ENCODE peak calls at places on chromosomes 12 and 14, in six cellular contexts. N is testis, O is cardiac muscle cell, Z is fibroblast of the aortic adventitia, D is stomach, C is fibroblast of mammary gland. X is an unnamed sample.

GRCh38 chr12:57093412-57094193 is 4.7 kb downstream of the NAB2 start:
- DNase-seq in O (peak), Z (peak), D (peak), C (peak), N (peak), X (peak)

GRCh38 chr12:59736786-59737185 is 141.0 kb downstream of the SLC16A7 start:
- DNase-seq in N (no peak), Z (peak), D (no peak), O (no peak), C (peak), X (peak)

GRCh38 chr12:92369643-92370042 is 224.0 kb upstream of the BTG1 start:
- DNase-seq in C (peak), N (no peak), O (no peak), Z (peak), D (no peak), X (peak)

GRCh38 chr14:60647081-60647836 is 2.0 kb downstream of the SIX1 start:
- DNase-seq in Z (peak), O (no peak), N (no peak), C (peak), D (no peak), X (peak)

GRCh38 chr14:68291820-68292219 is 472.2 kb downstream of the RAD51B start:
- DNase-seq in D (no peak), N (no peak), C (no peak), O (peak), Z (no peak), X (no peak)

GRCh38 chr12:3317481-3317815 is 173.6 kb upstream of the PRMT8 start:
- DNase-seq in N (no peak), O (no peak), Z (no peak), C (no peak), D (no peak), X (no peak)

GRCh38 chr12:47111854-47112253 is 32.1 kb upstream of the AMIGO2 start:
- DNase-seq in N (no peak), D (no peak), C (no peak), O (no peak), Z (no peak), X (no peak)

GRCh38 chr12:65911321-65911720 is 87.0 kb downstream of the HMGA2 start:
- DNase-seq in Z (peak), C (peak), N (no peak), O (no peak), D (no peak), X (peak)

GRCh38 chr14:96762650-96763049 is 34.5 kb upstream of the VRK1 start:
- DNase-seq in O (peak), Z (peak), N (peak), C (peak), D (no peak), X (peak)

GRCh38 chr14:98244966-98245569 is 1026.9 kb downstream of the BCL11B start:
- DNase-seq in Z (no peak), C (no peak), N (no peak), D (no peak), O (no peak), X (no peak)

GRCh38 chr14:99819514-99819913 is 26.3 kb downstream of the EML1 start:
- DNase-seq in C (no peak), O (no peak), N (no peak), D (no peak), Z (no peak), X (no peak)

GRCh38 chr14:25007832-25008231 is 42.1 kb downstream of the STXBP6 start:
- DNase-seq in O (no peak), C (no peak), N (peak), Z (no peak), D (no peak), X (peak)

GRCh38 chr12:27064397-27065342 is 17.7 kb downstream of the C12orf71 start:
- DNase-seq in O (no peak), N (no peak), Z (no peak), C (no peak), D (no peak), X (peak)

GRCh38 chr14:77489051-77489450 is 9.6 kb downstream of the ISM2 start:
- DNase-seq in D (no peak), Z (no peak), O (no peak), C (no peak), N (no peak), X (no peak)

GRCh38 chr14:100639280-100639679 is 52.1 kb upstream of the BEGAIN start:
- DNase-seq in D (no peak), N (no peak), Z (no peak), C (no peak), O (no peak), X (no peak)

GRCh38 chr14:103836976-103837725 is 10.2 kb downstream of the PPP1R13B start:
- DNase-seq in Z (no peak), N (no peak), C (no peak), D (no peak), O (no peak), X (peak)

GRCh38 chr12:8011331-8011730 is 21.2 kb upstream of the FOXJ2 start:
- DNase-seq in D (no peak), O (no peak), C (no peak), Z (no peak), N (no peak), X (no peak)

GRCh38 chr12:105418821-105419291 is 88.4 kb downstream of the C12orf75 start:
- DNase-seq in D (no peak), N (no peak), C (no peak), O (no peak), Z (no peak), X (peak)

GRCh38 chr12:108606492-108606891 is 8.6 kb upstream of the TMEM119 start:
- DNase-seq in Z (no peak), O (no peak), N (no peak), D (no peak), C (no peak), X (no peak)

GRCh38 chr14:34365309-34365915 is 96.6 kb downstream of the SPTSSA start:
- DNase-seq in O (peak), N (no peak), C (peak), D (no peak), Z (peak), X (no peak)

GRCh38 chr12:77893918-77894317 is 63.2 kb downstream of the NAV3 start:
- DNase-seq in D (peak), N (no peak), Z (peak), C (peak), O (no peak), X (no peak)

GRCh38 chr12:5012337-5012736 is 31.3 kb upstream of the KCNA5 start:
- DNase-seq in O (no peak), N (no peak), Z (no peak), D (no peak), C (no peak), X (no peak)

GRCh38 chr12:7583471-7583870 is 79.9 kb upstream of the CD163 start:
- DNase-seq in C (no peak), Z (no peak), N (no peak), O (no peak), D (no peak), X (no peak)

GRCh38 chr14:24605435-24606190 is 3.9 kb downstream of the GZMH start:
- DNase-seq in O (no peak), C (peak), D (peak), Z (no peak), N (peak), X (peak)

GRCh38 chr12:108515916-108516315 is 839 bp downstream of the FICD start:
- DNase-seq in N (no peak), C (no peak), D (no peak), O (no peak), Z (peak), X (no peak)

GRCh38 chr14:94227029-94227428 is 52.9 kb downstream of the PPP4R4 start:
- DNase-seq in C (peak), N (no peak), D (no peak), Z (peak), O (no peak), X (peak)

GRCh38 chr12:62865090-62865489 is 69.9 kb downstream of the PPM1H start:
- DNase-seq in N (no peak), D (no peak), C (no peak), O (no peak), Z (no peak), X (peak)

GRCh38 chr14:39988939-39989338 is 556.7 kb upstream of the FBXO33 start:
- DNase-seq in C (peak), N (no peak), Z (peak), O (peak), D (no peak), X (no peak)

GRCh38 chr14:22630066-22630465 is 14.1 kb downstream of the OR6J1 start:
- DNase-seq in N (no peak), Z (no peak), C (no peak), D (no peak), O (no peak), X (no peak)

GRCh38 chr14:59849371-59850130 is 21.0 kb downstream of the RTN1 start:
- DNase-seq in Z (no peak), C (no peak), D (no peak), N (no peak), O (no peak), X (no peak)

GRCh38 chr12:71780207-71780822 is 25.7 kb downstream of the RAB21 start:
- DNase-seq in Z (peak), D (peak), O (peak), C (peak), N (peak), X (peak)

GRCh38 chr12:124547626-124548025 is 19.8 kb downstream of the NCOR2 start:
- DNase-seq in N (no peak), Z (no peak), C (no peak), D (no peak), O (no peak), X (no peak)

GRCh38 chr12:124544983-124545382 is 22.4 kb downstream of the NCOR2 start:
- DNase-seq in C (no peak), D (no peak), Z (no peak), N (no peak), O (no peak), X (no peak)

GRCh38 chr12:124544311-124544970 is 23.0 kb downstream of the NCOR2 start:
- DNase-seq in O (no peak), D (no peak), C (no peak), N (no peak), Z (no peak), X (no peak)

GRCh38 chr12:124543591-124544310 is 23.7 kb downstream of the NCOR2 start:
- DNase-seq in C (peak), N (no peak), O (no peak), Z (no peak), D (no peak), X (no peak)

DNA sequence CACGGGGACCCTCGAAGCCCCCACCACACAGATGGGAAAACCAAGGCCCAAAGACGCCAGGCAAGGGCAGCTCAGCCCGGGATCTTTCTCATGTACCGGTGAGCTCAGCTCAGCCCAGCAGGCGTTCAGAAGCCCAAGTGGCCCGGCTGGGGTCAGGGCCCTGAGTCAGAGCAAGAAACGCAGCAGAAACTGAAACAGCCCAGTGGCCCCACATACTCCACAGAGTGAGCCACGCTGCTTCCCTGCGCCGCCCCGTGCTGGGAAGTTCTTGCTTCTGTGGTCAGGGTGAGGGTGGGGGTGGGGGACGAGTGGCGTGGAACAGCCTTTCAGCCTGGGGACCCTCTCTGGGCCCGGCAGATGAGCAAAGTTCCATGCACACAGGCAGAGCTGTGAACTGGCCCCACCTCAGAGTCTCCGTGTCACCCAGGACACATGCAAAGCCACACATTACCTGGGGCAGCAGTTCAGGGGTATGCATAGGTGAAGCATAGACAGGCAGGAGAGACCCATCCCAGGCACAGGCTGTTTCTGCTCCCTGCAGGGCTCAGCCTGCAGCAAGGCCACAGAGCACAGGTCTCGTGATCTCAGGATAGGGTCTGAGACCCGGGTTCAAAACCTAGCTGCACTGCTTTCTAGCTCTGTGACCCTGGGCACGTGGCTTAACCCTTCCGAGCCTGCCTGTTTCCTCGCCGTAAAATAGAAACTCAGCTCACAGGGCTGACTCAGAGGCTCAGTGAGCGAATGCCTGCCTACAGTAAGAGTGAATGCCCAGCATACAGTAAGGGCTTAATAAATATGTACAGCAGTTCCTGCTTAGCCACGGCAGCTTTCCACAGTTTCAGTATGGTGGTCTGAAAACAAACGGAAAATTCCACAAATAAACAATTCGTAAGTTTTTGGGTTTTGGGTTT is 21.6 kb downstream of the NCOR2 start:
- DNase-seq in O (no peak), Z (peak), N (no peak), C (peak), D (no peak), X (peak)
- H3K4me3 ChIP-seq in O (no peak), Z (no peak), N (no peak), C (no peak), D (no peak), X (no peak)

GRCh38 chr14:50769893-50770500 is 61.0 kb downstream of the NIN start:
- DNase-seq in C (no peak), D (peak), N (no peak), Z (no peak), O (no peak), X (no peak)
- TF ChIP-seq CTCF in C (no peak), D (no peak), N (no peak), Z (no peak), O (no peak), X (no peak)

DNA sequence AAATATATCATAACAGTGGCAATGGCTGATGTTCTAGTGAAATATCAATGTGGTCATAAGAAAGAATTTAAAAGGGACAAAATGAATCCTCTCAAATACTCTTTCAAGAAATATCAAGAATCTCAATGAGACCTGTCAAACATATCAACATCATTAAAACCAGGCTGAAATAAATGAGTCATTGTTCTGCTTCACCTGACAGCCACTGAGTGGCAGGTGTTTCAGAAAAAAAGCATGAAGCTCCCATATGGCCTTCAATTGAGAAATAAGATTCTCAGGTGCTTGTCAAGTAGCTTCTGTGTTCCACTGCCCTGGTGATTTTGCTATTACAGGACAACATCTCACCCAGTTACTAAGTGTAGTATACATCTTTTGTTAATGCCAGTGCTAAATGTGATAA is 21.5 kb downstream of the ANAPC5 start:
- DNase-seq in C (no peak), D (no peak), N (no peak), Z (no peak), O (no peak), X (no peak)
- H3K4me3 ChIP-seq in C (no peak), D (no peak), N (no peak), Z (no peak), O (no peak), X (no peak)

GRCh38 chr14:88989911-88990310 is 165.5 kb downstream of the TTC8 start:
- DNase-seq in O (no peak), N (no peak), D (no peak), C (no peak), Z (no peak), X (no peak)

GRCh38 chr14:88992011-88992410 is 167.6 kb downstream of the TTC8 start:
- DNase-seq in D (no peak), Z (no peak), C (no peak), O (no peak), N (no peak), X (no peak)

GRCh38 chr14:88995437-88996198 is 171.2 kb downstream of the TTC8 start:
- DNase-seq in N (no peak), Z (peak), O (no peak), D (no peak), C (peak), X (peak)

GRCh38 chr14:88990856-88991255 is 166.4 kb downstream of the TTC8 start:
- DNase-seq in Z (no peak), N (no peak), C (no peak), D (no peak), O (no peak), X (no peak)

DNA sequence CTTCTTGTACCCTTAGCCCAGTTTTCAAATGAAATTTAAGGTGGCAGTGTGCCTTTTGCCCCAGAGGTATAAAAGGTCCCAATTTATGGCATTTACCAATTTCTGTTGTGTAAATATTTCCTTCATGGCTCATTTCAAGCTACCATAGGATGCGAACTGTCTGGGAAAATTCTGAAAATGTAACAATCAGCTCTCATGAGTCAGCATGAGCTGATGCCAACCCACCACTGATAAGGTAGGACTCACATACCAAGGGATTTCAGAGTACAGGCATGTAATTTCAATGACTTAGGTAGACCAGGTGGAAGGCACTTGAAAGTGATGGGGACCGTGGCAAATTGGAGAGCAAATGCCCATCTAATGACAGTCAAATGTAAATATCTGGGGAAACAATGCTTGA is 169.5 kb downstream of the TTC8 start:
- DNase-seq in C (peak), Z (peak), D (no peak), N (no peak), O (no peak), X (peak)
- TF ChIP-seq CTCF in C (no peak), Z (no peak), D (no peak), N (no peak), O (no peak), X (no peak)

GRCh38 chr14:104968541-104969401 is 9.4 kb downstream of the AHNAK2 start:
- DNase-seq in D (no peak), Z (peak), O (no peak), N (no peak), C (peak), X (peak)

GRCh38 chr14:104966261-104967143 is 11.7 kb downstream of the AHNAK2 start:
- DNase-seq in C (no peak), O (no peak), D (no peak), N (no peak), Z (no peak), X (no peak)

GRCh38 chr14:104968153-104968527 is 10.0 kb downstream of the AHNAK2 start:
- DNase-seq in C (peak), Z (peak), D (peak), N (peak), O (peak), X (peak)

GRCh38 chr14:104967144-104967413 is 11.1 kb downstream of the AHNAK2 start:
- DNase-seq in N (no peak), Z (no peak), O (no peak), C (no peak), D (no peak), X (no peak)

DNA sequence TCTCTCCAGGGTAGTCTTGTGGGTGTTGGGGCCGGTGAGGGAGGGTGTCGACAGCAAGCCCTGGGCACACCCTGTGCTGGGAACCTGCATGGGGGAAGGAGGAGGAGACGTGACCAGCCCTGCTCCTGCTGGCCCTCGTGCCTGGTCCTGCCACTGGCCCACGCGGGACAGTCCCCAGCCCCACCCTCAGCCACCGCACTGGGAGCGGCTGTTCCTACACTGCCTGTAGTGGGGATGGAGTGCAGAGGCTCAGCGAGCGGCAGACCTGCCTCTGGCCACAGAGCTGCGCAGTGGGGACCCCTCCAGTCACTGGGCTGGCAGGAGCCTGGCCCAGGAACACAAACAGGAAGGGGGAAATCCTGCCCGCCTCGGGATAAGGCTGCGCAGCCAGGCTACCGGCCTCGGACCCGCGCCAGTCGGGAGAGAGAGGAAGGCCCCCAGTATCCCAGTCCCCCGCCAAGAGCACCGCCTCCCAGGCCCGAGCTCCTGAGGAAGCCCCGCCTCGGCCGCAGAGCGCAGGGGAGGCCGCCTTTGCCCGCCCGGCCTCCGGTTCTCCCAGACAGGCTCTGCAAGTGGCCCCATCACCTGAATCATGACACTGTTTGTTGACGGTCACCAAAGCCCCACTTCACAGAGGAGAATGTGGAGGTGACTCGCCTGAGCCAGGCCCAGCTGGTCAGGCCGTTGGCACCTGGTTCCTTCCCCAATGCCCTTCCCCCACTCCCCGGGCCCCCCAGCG is 10.6 kb downstream of the AHNAK2 start:
- DNase-seq in Z (peak), C (peak), D (peak), O (peak), N (no peak), X (peak)
- H3K4me3 ChIP-seq in Z (peak), C (peak), D (peak), O (no peak), N (no peak), X (peak)

DNA sequence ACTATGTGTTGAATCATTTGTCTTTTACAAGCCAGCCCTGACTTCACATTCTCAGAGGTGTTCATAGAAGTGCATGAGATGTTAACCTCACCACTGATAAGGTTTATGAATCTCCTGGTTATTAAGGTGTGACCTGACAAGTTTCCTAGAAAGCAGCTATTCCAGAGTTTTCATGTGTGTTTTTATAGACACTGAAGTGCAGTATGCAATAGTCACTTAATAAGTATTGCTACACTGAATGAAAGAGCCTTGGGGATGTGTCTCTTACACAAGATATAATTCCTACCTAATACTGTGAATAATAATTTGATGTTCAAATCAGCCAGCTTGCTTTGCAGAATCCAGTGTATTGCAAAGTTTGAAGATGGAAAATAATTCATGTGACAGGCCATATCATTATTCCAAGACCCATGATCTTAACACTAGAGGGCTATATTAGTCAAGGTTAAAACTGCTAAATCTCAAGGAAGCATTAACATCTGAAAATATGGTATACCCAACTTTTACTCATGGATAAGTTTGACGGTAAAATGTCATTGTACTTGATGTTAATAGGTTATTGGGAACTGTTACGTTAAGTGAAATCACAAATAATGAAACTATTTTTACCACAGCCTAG is 13.0 kb downstream of the SLC25A3 start:
- DNase-seq in N (no peak), D (no peak), Z (no peak), O (no peak), C (peak), X (no peak)
- TF ChIP-seq CTCF in N (no peak), D (no peak), Z (no peak), O (peak), C (peak), X (no peak)